ENCODE peak calls at places on chromosomes 16 and 17, in nine cellular contexts. One of them, this sample, is unnamed.
A peak's percentile ranks its signal among the peaks of the same experiment; 100 is the strongest.

GRCh38 chr16:85650864-85651811 is 37.6 kb downstream of the GINS2 start:
- DNase-seq in suprapubic skin: no peak
- DNase-seq in upper lobe of left lung: peak; percentile 90
- DNase-seq in prostate gland: no peak
- DNase-seq in transverse colon: no peak
- DNase-seq in GM12878: no peak
- DNase-seq in GM23338: no peak
- DNase-seq in stomach: peak; percentile 66
- DNase-seq in HCT116: no peak
- DNase-seq in this sample: no peak

GRCh38 chr17:40068917-40069750 is 6.4 kb downstream of the THRA start:
- DNase-seq in stomach: peak; percentile 93
- DNase-seq in transverse colon: peak; percentile 87
- DNase-seq in HCT116: no peak
- DNase-seq in GM23338: peak; percentile 76
- DNase-seq in suprapubic skin: peak; percentile 94
- DNase-seq in GM12878: peak; percentile 35
- DNase-seq in upper lobe of left lung: peak; percentile 81
- DNase-seq in prostate gland: peak; percentile 92
- DNase-seq in this sample: peak; percentile 83

GRCh38 chr16:57643166-57643813 is 14.9 kb downstream of the ADGRG1 start:
- DNase-seq in suprapubic skin: no peak
- DNase-seq in GM23338: no peak
- DNase-seq in prostate gland: no peak
- DNase-seq in upper lobe of left lung: peak; percentile 79
- DNase-seq in GM12878: no peak
- DNase-seq in stomach: no peak
- DNase-seq in HCT116: no peak
- DNase-seq in transverse colon: no peak
- DNase-seq in this sample: no peak

GRCh38 chr17:42531455-42532354 is 4.3 kb upstream of the NAGLU start:
- DNase-seq in GM12878: no peak
- DNase-seq in suprapubic skin: no peak
- DNase-seq in GM23338: peak; percentile 80
- DNase-seq in HCT116: no peak
- DNase-seq in transverse colon: peak; percentile 76
- DNase-seq in prostate gland: no peak
- DNase-seq in stomach: peak; percentile 70
- DNase-seq in upper lobe of left lung: peak; percentile 94
- DNase-seq in this sample: no peak

GRCh38 chr16:11089504-11090124 is 145.2 kb downstream of the CLEC16A start:
- DNase-seq in GM12878: no peak
- DNase-seq in suprapubic skin: no peak
- DNase-seq in GM23338: no peak
- DNase-seq in transverse colon: peak; percentile 55
- DNase-seq in HCT116: no peak
- DNase-seq in upper lobe of left lung: peak; percentile 88
- DNase-seq in prostate gland: no peak
- DNase-seq in stomach: peak; percentile 40
- DNase-seq in this sample: no peak

GRCh38 chr17:10149573-10150399 is 48.6 kb downstream of the GAS7 start:
- DNase-seq in GM23338: no peak
- DNase-seq in stomach: no peak
- DNase-seq in suprapubic skin: no peak
- DNase-seq in upper lobe of left lung: no peak
- DNase-seq in transverse colon: no peak
- DNase-seq in prostate gland: no peak
- DNase-seq in HCT116: peak; percentile 46
- DNase-seq in GM12878: peak; percentile 68
- DNase-seq in this sample: no peak

GRCh38 chr17:72388765-72389473 is 268.1 kb downstream of the SOX9 start:
- DNase-seq in suprapubic skin: no peak
- DNase-seq in GM23338: no peak
- DNase-seq in HCT116: peak; percentile 83
- DNase-seq in prostate gland: no peak
- DNase-seq in GM12878: peak; percentile 93
- DNase-seq in stomach: no peak
- DNase-seq in transverse colon: no peak
- DNase-seq in upper lobe of left lung: no peak
- DNase-seq in this sample: no peak

GRCh38 chr17:65598711-65599110 is 37.3 kb upstream of the AXIN2 start:
- DNase-seq in transverse colon: no peak
- DNase-seq in HCT116: no peak
- DNase-seq in upper lobe of left lung: no peak
- DNase-seq in prostate gland: no peak
- DNase-seq in stomach: no peak
- DNase-seq in suprapubic skin: no peak
- DNase-seq in GM12878: no peak
- DNase-seq in GM23338: no peak
- DNase-seq in this sample: no peak

GRCh38 chr17:64497565-64498035 is 746 bp upstream of the POLG2 start:
- DNase-seq in stomach: no peak
- DNase-seq in GM23338: no peak
- DNase-seq in GM12878: no peak
- DNase-seq in upper lobe of left lung: no peak
- DNase-seq in prostate gland: no peak
- DNase-seq in transverse colon: no peak
- DNase-seq in suprapubic skin: no peak
- DNase-seq in HCT116: no peak
- DNase-seq in this sample: no peak

GRCh38 chr17:64498308-64499203 is 1.7 kb upstream of the POLG2 start:
- DNase-seq in upper lobe of left lung: no peak
- DNase-seq in transverse colon: no peak
- DNase-seq in GM23338: no peak
- DNase-seq in stomach: no peak
- DNase-seq in prostate gland: no peak
- DNase-seq in GM12878: no peak
- DNase-seq in suprapubic skin: no peak
- DNase-seq in HCT116: no peak
- DNase-seq in this sample: no peak

GRCh38 chr17:64494121-64494520 is 2.7 kb downstream of the POLG2 start:
- DNase-seq in GM12878: no peak
- DNase-seq in upper lobe of left lung: no peak
- DNase-seq in suprapubic skin: no peak
- DNase-seq in transverse colon: no peak
- DNase-seq in GM23338: no peak
- DNase-seq in prostate gland: no peak
- DNase-seq in stomach: no peak
- DNase-seq in HCT116: no peak
- DNase-seq in this sample: no peak

GRCh38 chr17:64496348-64496785 is 487 bp downstream of the POLG2 start:
- DNase-seq in upper lobe of left lung: no peak
- DNase-seq in GM12878: no peak
- DNase-seq in GM23338: peak; percentile 21
- DNase-seq in suprapubic skin: no peak
- DNase-seq in stomach: no peak
- DNase-seq in prostate gland: no peak
- DNase-seq in HCT116: no peak
- DNase-seq in transverse colon: no peak
- DNase-seq in this sample: no peak

DNA sequence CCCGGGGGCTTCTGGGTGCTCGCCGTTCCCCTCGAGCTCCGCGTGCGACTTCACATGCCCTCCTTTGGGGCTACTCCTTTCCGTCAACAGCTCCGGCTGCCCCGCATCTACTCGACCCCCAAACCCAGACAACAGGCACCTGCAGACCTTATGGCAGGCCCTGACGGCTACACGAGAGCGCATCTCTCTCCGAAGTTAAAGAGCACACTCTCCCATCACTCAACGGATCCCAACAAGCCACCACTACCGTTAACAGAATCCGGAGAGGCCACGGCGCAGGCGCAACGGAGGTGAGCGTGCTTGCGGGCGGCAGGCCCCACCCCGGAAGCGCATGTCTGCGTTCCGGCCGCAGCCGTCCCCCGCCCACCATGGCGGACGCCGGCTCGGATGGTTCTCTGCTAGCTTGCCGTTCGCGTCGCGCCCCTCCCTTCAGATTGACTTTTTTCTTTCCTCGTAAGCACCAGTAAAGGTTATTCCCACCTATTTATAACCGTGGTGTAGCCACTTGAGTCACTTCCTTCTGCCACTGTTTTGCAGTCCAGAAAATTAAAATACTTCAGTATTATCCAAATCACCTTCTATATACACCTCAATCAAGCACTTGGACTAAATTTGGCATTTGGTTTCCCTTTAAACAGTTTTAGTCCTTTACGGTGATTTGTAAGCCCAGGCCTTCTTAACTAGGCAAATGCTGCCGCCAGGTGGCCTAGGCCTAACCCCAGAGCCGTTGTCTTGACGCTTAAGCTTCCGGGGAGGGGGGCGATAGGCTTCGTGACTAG is at the start of gene POLG2:
- DNase-seq in stomach: peak; percentile 95
- DNase-seq in suprapubic skin: peak; percentile 97
- DNase-seq in transverse colon: peak; percentile 95
- DNase-seq in prostate gland: peak; percentile 85
- DNase-seq in HCT116: peak; percentile 87
- DNase-seq in GM23338: peak; percentile 96
- DNase-seq in GM12878: peak; percentile 75
- DNase-seq in upper lobe of left lung: peak; percentile 98
- DNase-seq in this sample: peak; percentile 86
- TF ChIP-seq POLR2AphosphoS5 in stomach: peak; percentile 77
- TF ChIP-seq POLR2AphosphoS5 in suprapubic skin: no peak
- TF ChIP-seq POLR2AphosphoS5 in transverse colon: peak; percentile 91
- TF ChIP-seq POLR2AphosphoS5 in prostate gland: peak; percentile 94
- TF ChIP-seq POLR2AphosphoS5 in HCT116: peak; percentile 97
- TF ChIP-seq POLR2AphosphoS5 in GM23338: peak; percentile 86
- TF ChIP-seq POLR2AphosphoS5 in GM12878: peak; percentile 92
- TF ChIP-seq POLR2AphosphoS5 in upper lobe of left lung: peak; percentile 51
- TF ChIP-seq POLR2AphosphoS5 in this sample: peak; percentile 77

GRCh38 chr17:58400826-58401225 is 16.5 kb downstream of the RNF43 start:
- DNase-seq in stomach: no peak
- DNase-seq in HCT116: no peak
- DNase-seq in suprapubic skin: no peak
- DNase-seq in GM12878: no peak
- DNase-seq in GM23338: no peak
- DNase-seq in transverse colon: no peak
- DNase-seq in prostate gland: no peak
- DNase-seq in upper lobe of left lung: no peak
- DNase-seq in this sample: no peak

GRCh38 chr17:58399974-58400373 is 17.4 kb downstream of the RNF43 start:
- DNase-seq in upper lobe of left lung: no peak
- DNase-seq in stomach: no peak
- DNase-seq in transverse colon: no peak
- DNase-seq in suprapubic skin: no peak
- DNase-seq in prostate gland: no peak
- DNase-seq in HCT116: no peak
- DNase-seq in GM12878: no peak
- DNase-seq in GM23338: no peak
- DNase-seq in this sample: no peak

GRCh38 chr17:58402047-58402446 is 15.3 kb downstream of the RNF43 start:
- DNase-seq in GM12878: no peak
- DNase-seq in stomach: no peak
- DNase-seq in prostate gland: no peak
- DNase-seq in transverse colon: no peak
- DNase-seq in upper lobe of left lung: no peak
- DNase-seq in HCT116: peak; percentile 85
- DNase-seq in GM23338: no peak
- DNase-seq in suprapubic skin: no peak
- DNase-seq in this sample: no peak

GRCh38 chr17:58402679-58403078 is 14.7 kb downstream of the RNF43 start:
- DNase-seq in transverse colon: no peak
- DNase-seq in upper lobe of left lung: no peak
- DNase-seq in stomach: no peak
- DNase-seq in GM12878: no peak
- DNase-seq in suprapubic skin: no peak
- DNase-seq in GM23338: peak; percentile 86
- DNase-seq in prostate gland: no peak
- DNase-seq in HCT116: peak; percentile 66
- DNase-seq in this sample: no peak

GRCh38 chr17:58401287-58401686 is 16.0 kb downstream of the RNF43 start:
- DNase-seq in stomach: no peak
- DNase-seq in prostate gland: no peak
- DNase-seq in GM23338: no peak
- DNase-seq in GM12878: no peak
- DNase-seq in suprapubic skin: no peak
- DNase-seq in transverse colon: no peak
- DNase-seq in upper lobe of left lung: no peak
- DNase-seq in HCT116: no peak
- DNase-seq in this sample: no peak
- TF ChIP-seq POLR2AphosphoS5 in stomach: no peak
- TF ChIP-seq POLR2AphosphoS5 in prostate gland: no peak
- TF ChIP-seq POLR2AphosphoS5 in GM23338: no peak
- TF ChIP-seq POLR2AphosphoS5 in GM12878: no peak
- TF ChIP-seq POLR2AphosphoS5 in suprapubic skin: no peak
- TF ChIP-seq POLR2AphosphoS5 in transverse colon: peak; percentile 41
- TF ChIP-seq POLR2AphosphoS5 in upper lobe of left lung: no peak
- TF ChIP-seq POLR2AphosphoS5 in HCT116: no peak
- TF ChIP-seq POLR2AphosphoS5 in this sample: no peak

DNA sequence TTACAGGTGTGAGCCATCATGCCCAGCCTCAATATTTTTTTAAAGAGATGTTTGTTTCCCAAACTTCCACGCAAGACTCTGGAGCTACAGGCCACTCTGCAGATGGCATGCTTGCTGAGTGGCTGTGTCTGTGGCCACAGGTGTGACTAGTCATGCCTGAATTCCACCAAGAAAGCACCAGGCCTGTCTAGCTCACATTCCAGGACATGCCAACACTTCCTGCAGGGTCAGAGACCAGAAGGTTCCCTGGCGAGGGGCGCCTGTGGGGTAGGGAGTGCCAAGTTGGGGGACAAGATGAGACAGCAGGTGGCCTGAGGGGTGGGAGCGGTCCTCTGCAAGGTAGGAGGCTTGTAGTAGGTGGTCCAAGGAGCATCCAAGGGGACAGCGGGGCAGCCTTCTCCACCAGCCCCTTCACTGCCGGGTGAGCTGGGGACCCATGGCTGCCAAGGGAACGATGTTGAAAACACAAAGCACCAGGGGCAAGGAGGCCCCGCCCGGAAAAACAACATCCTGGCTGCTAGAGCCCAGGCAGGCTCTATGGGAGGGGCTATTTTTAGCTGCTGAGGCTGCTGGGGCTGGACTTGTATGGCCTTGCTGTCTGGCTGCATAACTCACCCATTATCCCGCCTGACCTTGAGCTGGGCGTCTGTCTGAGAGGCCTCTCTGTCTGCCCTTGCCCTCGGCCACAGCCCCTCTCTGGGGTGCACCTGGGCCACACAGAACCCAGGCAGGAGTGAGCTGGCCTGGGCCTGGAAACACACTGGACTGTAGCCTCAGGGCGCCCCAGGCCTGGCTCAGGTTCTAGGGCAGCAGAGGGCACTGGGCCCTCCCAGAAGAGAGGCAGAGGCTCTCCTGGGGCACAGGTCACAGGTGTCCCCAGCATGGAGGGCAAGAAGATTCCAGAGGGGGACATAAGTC is 5.7 kb downstream of the TRIM47 start:
- DNase-seq in transverse colon: peak; percentile 78
- DNase-seq in stomach: peak; percentile 76
- DNase-seq in GM12878: no peak
- DNase-seq in upper lobe of left lung: no peak
- DNase-seq in HCT116: no peak
- DNase-seq in suprapubic skin: peak; percentile 93
- DNase-seq in prostate gland: peak; percentile 76
- DNase-seq in GM23338: peak; percentile 68
- DNase-seq in this sample: peak; percentile 86
- TF ChIP-seq POLR2AphosphoS5 in transverse colon: peak; percentile 47
- TF ChIP-seq POLR2AphosphoS5 in stomach: no peak
- TF ChIP-seq POLR2AphosphoS5 in GM12878: no peak
- TF ChIP-seq POLR2AphosphoS5 in upper lobe of left lung: peak; percentile 6
- TF ChIP-seq POLR2AphosphoS5 in HCT116: peak; percentile 44
- TF ChIP-seq POLR2AphosphoS5 in suprapubic skin: no peak
- TF ChIP-seq POLR2AphosphoS5 in prostate gland: peak; percentile 77
- TF ChIP-seq POLR2AphosphoS5 in GM23338: no peak
- TF ChIP-seq POLR2AphosphoS5 in this sample: peak; percentile 58

GRCh38 chr16:3174618-3175148 is 13.3 kb upstream of the OR1F1 start:
- DNase-seq in stomach: no peak
- DNase-seq in transverse colon: no peak
- DNase-seq in suprapubic skin: no peak
- DNase-seq in GM12878: no peak
- DNase-seq in prostate gland: no peak
- DNase-seq in HCT116: no peak
- DNase-seq in upper lobe of left lung: no peak
- DNase-seq in GM23338: peak; percentile 56
- DNase-seq in this sample: no peak

GRCh38 chr16:3171181-3171854 is 16.7 kb upstream of the OR1F1 start:
- DNase-seq in GM23338: no peak
- DNase-seq in HCT116: no peak
- DNase-seq in suprapubic skin: no peak
- DNase-seq in stomach: no peak
- DNase-seq in upper lobe of left lung: peak; percentile 50
- DNase-seq in GM12878: no peak
- DNase-seq in prostate gland: no peak
- DNase-seq in transverse colon: no peak
- DNase-seq in this sample: no peak

GRCh38 chr16:3173892-3174617 is 13.9 kb upstream of the OR1F1 start:
- DNase-seq in prostate gland: no peak
- DNase-seq in HCT116: no peak
- DNase-seq in upper lobe of left lung: no peak
- DNase-seq in suprapubic skin: no peak
- DNase-seq in GM12878: no peak
- DNase-seq in GM23338: peak; percentile 97
- DNase-seq in transverse colon: no peak
- DNase-seq in stomach: no peak
- DNase-seq in this sample: no peak

GRCh38 chr16:3171855-3172593 is 16.0 kb upstream of the OR1F1 start:
- DNase-seq in prostate gland: no peak
- DNase-seq in stomach: no peak
- DNase-seq in upper lobe of left lung: no peak
- DNase-seq in transverse colon: no peak
- DNase-seq in suprapubic skin: no peak
- DNase-seq in GM23338: peak; percentile 85
- DNase-seq in HCT116: no peak
- DNase-seq in GM12878: no peak
- DNase-seq in this sample: no peak

DNA sequence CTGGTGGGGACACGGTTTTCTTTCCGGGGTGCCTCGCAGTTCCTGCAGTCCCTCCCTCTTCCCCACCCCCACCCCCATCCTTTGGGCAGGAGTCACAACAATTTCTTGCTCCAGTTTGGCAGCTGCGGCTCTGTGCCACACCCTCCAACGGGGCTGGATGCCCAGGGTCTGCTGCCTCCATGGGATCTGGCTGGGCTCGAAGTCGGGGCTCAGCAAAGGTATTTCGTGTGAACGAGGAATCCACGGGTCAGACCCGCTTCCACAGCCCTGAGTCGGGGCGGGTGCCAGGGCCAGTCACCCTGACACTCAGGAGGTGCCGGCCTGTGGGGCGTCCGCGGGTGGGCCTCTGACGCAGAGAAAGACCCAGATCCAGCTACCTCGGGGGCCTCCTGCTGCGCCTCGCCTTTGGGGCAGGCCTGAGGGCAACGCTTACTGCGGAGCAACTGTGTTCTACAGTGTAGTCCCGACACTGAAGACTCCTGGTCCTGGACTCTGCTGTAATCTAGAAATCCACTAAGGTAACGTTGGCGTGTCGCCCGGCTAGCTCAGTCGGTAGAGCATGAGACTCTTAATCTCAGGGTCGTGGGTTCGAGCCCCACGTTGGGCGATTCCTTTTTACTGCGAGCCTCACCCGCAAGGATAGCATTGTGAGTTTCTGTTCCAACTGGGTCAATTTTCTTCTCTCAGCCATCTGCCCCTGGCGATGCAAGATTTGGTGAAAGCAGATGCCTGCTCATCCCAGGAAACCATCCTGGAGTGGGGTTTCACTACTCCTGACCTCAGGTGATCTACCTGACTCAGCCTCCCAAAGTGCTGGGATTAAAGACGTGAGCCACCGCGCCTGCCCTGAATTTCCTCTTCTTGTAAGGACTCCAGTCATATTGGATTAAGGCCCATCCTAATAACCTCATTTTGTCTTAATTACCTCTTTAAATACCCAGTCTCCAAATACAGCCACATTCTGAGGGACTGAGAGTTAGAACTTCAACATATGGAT is 12.5 kb upstream of the OR1F1 start:
- DNase-seq in stomach: no peak
- DNase-seq in upper lobe of left lung: peak; percentile 70
- DNase-seq in HCT116: peak; percentile 80
- DNase-seq in transverse colon: no peak
- DNase-seq in GM12878: no peak
- DNase-seq in prostate gland: no peak
- DNase-seq in suprapubic skin: no peak
- DNase-seq in GM23338: peak; percentile 80
- DNase-seq in this sample: no peak
- TF ChIP-seq POLR2AphosphoS5 in stomach: no peak
- TF ChIP-seq POLR2AphosphoS5 in upper lobe of left lung: no peak
- TF ChIP-seq POLR2AphosphoS5 in HCT116: peak; percentile 48
- TF ChIP-seq POLR2AphosphoS5 in transverse colon: no peak
- TF ChIP-seq POLR2AphosphoS5 in GM12878: no peak
- TF ChIP-seq POLR2AphosphoS5 in prostate gland: no peak
- TF ChIP-seq POLR2AphosphoS5 in suprapubic skin: no peak
- TF ChIP-seq POLR2AphosphoS5 in GM23338: no peak
- TF ChIP-seq POLR2AphosphoS5 in this sample: no peak

This sample was measured in breast epithelium.